ENCODE peak calls at places on chromosomes 13 and 19, in four cellular contexts. One of them, this sample, is unnamed.

GRCh38 chr13:84139561-84140158 is 257.4 kb upstream of the SLITRK1 start:
- DNase-seq in mesendoderm: no peak
- DNase-seq in IMR-90: no peak
- DNase-seq in H1: no peak
- DNase-seq in this sample: no peak

GRCh38 chr13:30341815-30342570 is 34.6 kb upstream of the KATNAL1 start:
- DNase-seq in mesendoderm: no peak
- DNase-seq in IMR-90: peak; percentile 94
- DNase-seq in H1: no peak
- DNase-seq in this sample: no peak

GRCh38 chr19:6564393-6564792 is 26.6 kb downstream of the CD70 start:
- DNase-seq in mesendoderm: peak; percentile 30
- DNase-seq in IMR-90: no peak
- DNase-seq in H1: no peak
- DNase-seq in this sample: no peak

GRCh38 chr13:22238269-22238668 is 567.4 kb downstream of the FGF9 start:
- DNase-seq in mesendoderm: no peak
- DNase-seq in IMR-90: no peak
- DNase-seq in H1: no peak
- DNase-seq in this sample: no peak

GRCh38 chr19:29535432-29535831 is 9.6 kb downstream of the VSTM2B start:
- DNase-seq in mesendoderm: no peak
- DNase-seq in IMR-90: no peak
- DNase-seq in H1: peak; percentile 40
- DNase-seq in this sample: peak; percentile 23

GRCh38 chr19:18763674-18764590 is 27.2 kb downstream of the COMP start:
- DNase-seq in mesendoderm: no peak
- DNase-seq in IMR-90: peak; percentile 27
- DNase-seq in H1: no peak
- DNase-seq in this sample: no peak

GRCh38 chr13:41216160-41216559 is 21.8 kb upstream of the KBTBD7 start:
- DNase-seq in mesendoderm: no peak
- DNase-seq in IMR-90: peak; percentile 82
- DNase-seq in H1: no peak
- DNase-seq in this sample: no peak

GRCh38 chr13:76879876-76880270 is 6.3 kb downstream of the KCTD12 start:
- DNase-seq in mesendoderm: no peak
- DNase-seq in IMR-90: no peak
- DNase-seq in H1: no peak
- DNase-seq in this sample: no peak

GRCh38 chr19:42601811-42602443 is 7.2 kb upstream of the CEACAM8 start:
- DNase-seq in mesendoderm: peak; percentile 3
- DNase-seq in IMR-90: peak; percentile 24
- DNase-seq in H1: no peak
- DNase-seq in this sample: peak; percentile 45

GRCh38 chr13:101970339-101970738 is 431.5 kb downstream of the FGF14 start:
- DNase-seq in mesendoderm: no peak
- DNase-seq in IMR-90: no peak
- DNase-seq in H1: no peak
- DNase-seq in this sample: no peak

GRCh38 chr13:24207841-24208240 is 47.3 kb downstream of the SPATA13 start:
- DNase-seq in mesendoderm: no peak
- DNase-seq in IMR-90: no peak
- DNase-seq in H1: no peak
- DNase-seq in this sample: no peak
- H3K9ac ChIP-seq in mesendoderm: no peak overlapping the region
- H3K9ac ChIP-seq in IMR-90: no peak overlapping the region
- H3K9ac ChIP-seq in H1: no peak overlapping the region
- H3K9ac ChIP-seq in this sample: no peak overlapping the region

GRCh38 chr19:51587264-51588191 is 16.4 kb downstream of the ZNF175 start:
- DNase-seq in mesendoderm: no peak
- DNase-seq in IMR-90: no peak
- DNase-seq in H1: no peak
- DNase-seq in this sample: no peak
- H4K5ac ChIP-seq in mesendoderm: no peak overlapping the region
- H4K5ac ChIP-seq in IMR-90: no peak overlapping the region
- H4K5ac ChIP-seq in H1: no peak overlapping the region
- H4K5ac ChIP-seq in this sample: no peak overlapping the region

GRCh38 chr19:1739960-1740629 is 13.2 kb upstream of the ONECUT3 start:
- DNase-seq in mesendoderm: no peak
- DNase-seq in IMR-90: no peak
- DNase-seq in H1: no peak
- DNase-seq in this sample: no peak
- H3K56ac ChIP-seq in mesendoderm: no peak overlapping the region
- H3K56ac ChIP-seq in IMR-90: no peak overlapping the region
- H3K56ac ChIP-seq in H1: no peak overlapping the region
- H3K56ac ChIP-seq in this sample: no peak overlapping the region

GRCh38 chr19:48365602-48366001 is 1.4 kb downstream of the SYNGR4 start:
- DNase-seq in mesendoderm: no peak
- DNase-seq in IMR-90: no peak
- DNase-seq in H1: no peak
- DNase-seq in this sample: no peak

GRCh38 chr19:48363810-48364563 is at the start of the genes SYNGR4 and TMEM143:
- DNase-seq in mesendoderm: peak; percentile 100
- DNase-seq in IMR-90: peak; percentile 99
- DNase-seq in H1: peak; percentile 96
- DNase-seq in this sample: peak; percentile 99

GRCh38 chr19:48363500-48363809 is 285 bp downstream of the TMEM143 start:
- DNase-seq in mesendoderm: no peak
- DNase-seq in IMR-90: no peak
- DNase-seq in H1: no peak
- DNase-seq in this sample: no peak

GRCh38 chr19:48362716-48363499 is 832 bp downstream of the TMEM143 start:
- DNase-seq in mesendoderm: peak; percentile 98
- DNase-seq in IMR-90: peak; percentile 91
- DNase-seq in H1: peak; percentile 94
- DNase-seq in this sample: peak; percentile 98

GRCh38 chr19:48364564-48365363 is 597 bp downstream of the SYNGR4 start:
- DNase-seq in mesendoderm: no peak
- DNase-seq in IMR-90: no peak
- DNase-seq in H1: no peak
- DNase-seq in this sample: no peak
- H3K9ac ChIP-seq in mesendoderm: peak overlapping the region; percentile 68
- H3K9ac ChIP-seq in IMR-90: no peak overlapping the region
- H3K9ac ChIP-seq in H1: no peak overlapping the region
- H3K9ac ChIP-seq in this sample: peak overlapping the region; percentile 53

GRCh38 chr13:63291701-63292100 is 1876.1 kb upstream of the PCDH20 start:
- DNase-seq in mesendoderm: no peak
- DNase-seq in IMR-90: no peak
- DNase-seq in H1: no peak
- DNase-seq in this sample: no peak
- H4K5ac ChIP-seq in mesendoderm: no peak overlapping the region
- H4K5ac ChIP-seq in IMR-90: no peak overlapping the region
- H4K5ac ChIP-seq in H1: no peak overlapping the region
- H4K5ac ChIP-seq in this sample: no peak overlapping the region

DNA sequence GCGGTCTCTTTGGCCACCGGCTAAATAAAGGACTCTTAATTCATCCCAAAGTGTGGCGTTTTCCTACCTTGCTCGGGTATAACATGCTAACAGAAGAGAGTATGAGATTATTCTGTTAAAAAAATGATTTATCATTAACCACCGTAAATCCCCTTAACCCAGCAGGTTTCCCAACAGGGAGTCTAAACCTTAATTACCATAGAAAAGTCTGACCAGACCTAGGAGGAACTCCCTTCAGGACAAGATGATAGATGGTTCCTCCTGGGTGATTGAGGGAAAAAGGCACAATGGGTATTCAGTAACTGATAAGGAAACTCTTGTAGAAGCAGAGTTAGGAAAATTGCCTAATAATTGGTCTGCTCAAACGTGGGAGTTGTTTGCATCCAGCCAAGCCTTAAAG is 193.7 kb downstream of the ZNF737 start:
- DNase-seq in mesendoderm: peak; percentile 89
- DNase-seq in IMR-90: no peak
- DNase-seq in H1: no peak
- DNase-seq in this sample: no peak
- H3K56ac ChIP-seq in mesendoderm: no peak overlapping the region
- H3K56ac ChIP-seq in IMR-90: no peak overlapping the region
- H3K56ac ChIP-seq in H1: no peak overlapping the region
- H3K56ac ChIP-seq in this sample: no peak overlapping the region

This sample was measured in H9.